ENCODE peak calls at places on chromosomes 16 and 17, in five cellular contexts. R is ovary, B is AG04450, S is fibroblast of the aortic adventitia, O is body of pancreas. Z is an unnamed sample.

GRCh38 chr16:27382187-27382855 is 19.7 kb upstream of the IL21R start:
- DNase-seq in R (no peak), B (no peak), S (no peak), O (no peak), Z (no peak)

GRCh38 chr17:37532751-37533150 is 43.1 kb downstream of the DUSP14 start:
- DNase-seq in R (no peak), B (no peak), S (no peak), O (no peak), Z (no peak)

GRCh38 chr17:58786586-58787295 is 31.1 kb downstream of the PPM1E start:
- DNase-seq in R (no peak), B (peak; percentile 56), S (peak; percentile 98), O (peak; percentile 36), Z (no peak)

GRCh38 chr16:58019866-58020538 is 5.6 kb upstream of the MMP15 start:
- DNase-seq in R (no peak), B (no peak), S (no peak), O (no peak), Z (no peak)

GRCh38 chr17:63550816-63551639 is 751 bp downstream of the DCAF7 start:
- DNase-seq in R (no peak), B (no peak), S (peak; percentile 16), O (no peak), Z (peak; percentile 70)

GRCh38 chr16:80663078-80663477 is 122.3 kb downstream of the DYNLRB2 start:
- DNase-seq in R (no peak), B (no peak), S (no peak), O (no peak), Z (no peak)

GRCh38 chr16:57471209-57471608 is 8.7 kb downstream of the POLR2C start:
- DNase-seq in R (no peak), B (no peak), S (no peak), O (no peak), Z (no peak)

GRCh38 chr17:72795941-72796340 is 296.5 kb downstream of the SLC39A11 start:
- DNase-seq in R (no peak), B (no peak), S (no peak), O (no peak), Z (no peak)

GRCh38 chr17:83178533-83179201 is 99.3 kb downstream of the METRNL start:
- DNase-seq in R (peak; percentile 10), B (no peak), S (no peak), O (peak; percentile 1), Z (peak; percentile 7)

GRCh38 chr17:67751101-67752074 is 33.7 kb downstream of the NOL11 start:
- DNase-seq in R (no peak), B (no peak), S (no peak), O (no peak), Z (no peak)

GRCh38 chr16:79267781-79268180 is 332.8 kb downstream of the MAF start:
- DNase-seq in R (no peak), B (no peak), S (no peak), O (no peak), Z (no peak)

GRCh38 chr17:75181608-75182318 is 996 bp downstream of the SUMO2 start:
- DNase-seq in R (peak; percentile 26), B (no peak), S (no peak), O (peak; percentile 8), Z (peak; percentile 61)

GRCh38 chr16:2190659-2191445 is 5.6 kb downstream of the CASKIN1 start:
- DNase-seq in R (no peak), B (no peak), S (no peak), O (no peak), Z (no peak)

GRCh38 chr16:81629896-81630631 is 149.0 kb upstream of the PLCG2 start:
- DNase-seq in R (no peak), B (no peak), S (no peak), O (no peak), Z (no peak)

GRCh38 chr16:85655216-85656129 is 33.3 kb downstream of the GINS2 start:
- DNase-seq in R (no peak), B (no peak), S (no peak), O (no peak), Z (no peak)

GRCh38 chr17:57406131-57406980 is 150.0 kb downstream of the MSI2 start:
- DNase-seq in R (peak; percentile 45), B (no peak), S (peak; percentile 39), O (no peak), Z (peak; percentile 91)

GRCh38 chr17:34146440-34147043 is 108.5 kb upstream of the CCL2 start:
- DNase-seq in R (no peak), B (no peak), S (no peak), O (peak; percentile 74), Z (peak; percentile 88)

DNA sequence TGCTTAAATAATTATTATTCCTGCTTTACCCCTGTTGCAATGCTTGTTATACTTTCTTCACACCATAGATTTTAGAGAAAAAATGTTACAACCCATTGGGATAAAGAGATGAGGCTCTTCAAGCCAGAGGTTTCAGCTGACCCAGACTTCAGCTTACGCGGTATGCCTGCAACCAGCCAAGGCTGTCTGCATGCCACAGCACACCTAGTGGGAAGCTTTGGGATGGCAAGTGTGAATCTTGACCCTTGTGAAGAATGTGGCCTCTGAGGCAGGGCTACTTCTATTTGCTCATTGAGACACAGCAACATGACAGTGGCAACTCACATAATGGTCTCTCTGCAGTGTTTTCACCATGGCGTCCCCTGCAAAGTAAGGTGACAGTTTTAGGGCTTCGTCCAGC is 193.9 kb upstream of the PIRT start:
- DNase-seq in R (no peak), B (no peak), S (no peak), O (no peak), Z (peak; percentile 11)
- TF ChIP-seq CTCF in R (no peak), B (no peak), S (no peak), O (no peak), Z (peak; percentile 52)

GRCh38 chr17:42766124-42766523 is 5.1 kb downstream of the RAMP2 start:
- DNase-seq in R (no peak), B (no peak), S (no peak), O (no peak), Z (no peak)

GRCh38 chr17:42759982-42760651 is 910 bp upstream of the RAMP2 start:
- DNase-seq in R (no peak), B (no peak), S (no peak), O (no peak), Z (no peak)

GRCh38 chr17:42761638-42762037 is 611 bp downstream of the RAMP2 start:
- DNase-seq in R (no peak), B (no peak), S (no peak), O (no peak), Z (no peak)

GRCh38 chr17:42760652-42761581 is at the start of gene RAMP2:
- DNase-seq in R (peak; percentile 42), B (no peak), S (no peak), O (no peak), Z (peak; percentile 69)
- TF ChIP-seq CTCF in R (no peak), B (no peak), S (no peak), O (no peak), Z (no peak)

DNA sequence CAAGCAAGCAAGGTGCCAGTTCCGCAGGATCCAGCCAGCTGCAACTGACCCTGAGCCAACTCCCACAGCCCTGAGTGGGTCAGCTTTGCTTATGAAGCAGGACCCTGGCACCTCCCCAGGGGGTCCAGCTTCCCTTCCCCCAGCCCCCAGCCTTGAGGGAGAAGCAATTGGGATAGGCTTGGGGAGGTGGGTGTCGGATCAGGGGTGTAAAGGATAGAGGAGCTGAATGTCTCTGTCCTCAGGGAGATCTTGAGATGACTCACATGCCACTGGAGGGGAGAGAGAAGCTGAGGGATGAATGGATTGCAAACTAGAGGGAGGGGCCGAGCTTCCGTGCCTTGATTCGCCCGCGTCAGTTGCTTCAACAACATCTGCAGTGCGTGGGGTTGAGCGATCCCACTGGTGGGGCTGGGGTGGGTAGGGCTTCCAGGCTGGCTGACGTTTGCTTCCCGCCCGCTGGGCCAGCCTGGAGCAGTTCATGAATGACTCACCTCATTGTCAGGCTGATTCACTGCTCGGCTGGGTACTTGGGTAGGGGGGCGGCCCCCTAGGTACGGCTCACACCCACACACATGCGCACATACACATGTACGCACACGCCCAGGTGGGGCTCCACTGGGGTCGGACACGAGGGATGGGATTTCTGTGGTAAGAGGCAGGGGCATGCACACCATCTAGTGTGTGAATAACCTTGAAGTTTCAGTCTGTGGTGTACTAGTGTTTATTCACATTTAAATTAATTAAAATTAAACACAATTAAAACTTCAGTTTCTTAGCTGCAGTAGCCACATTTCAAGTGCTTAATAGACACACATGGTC is 3.6 kb upstream of the HROB start:
- DNase-seq in R (peak; percentile 86), B (peak; percentile 98), S (peak; percentile 98), O (peak; percentile 81), Z (no peak)
- TF ChIP-seq CTCF in R (no peak), B (no peak), S (no peak), O (peak; percentile 16), Z (no peak)

DNA sequence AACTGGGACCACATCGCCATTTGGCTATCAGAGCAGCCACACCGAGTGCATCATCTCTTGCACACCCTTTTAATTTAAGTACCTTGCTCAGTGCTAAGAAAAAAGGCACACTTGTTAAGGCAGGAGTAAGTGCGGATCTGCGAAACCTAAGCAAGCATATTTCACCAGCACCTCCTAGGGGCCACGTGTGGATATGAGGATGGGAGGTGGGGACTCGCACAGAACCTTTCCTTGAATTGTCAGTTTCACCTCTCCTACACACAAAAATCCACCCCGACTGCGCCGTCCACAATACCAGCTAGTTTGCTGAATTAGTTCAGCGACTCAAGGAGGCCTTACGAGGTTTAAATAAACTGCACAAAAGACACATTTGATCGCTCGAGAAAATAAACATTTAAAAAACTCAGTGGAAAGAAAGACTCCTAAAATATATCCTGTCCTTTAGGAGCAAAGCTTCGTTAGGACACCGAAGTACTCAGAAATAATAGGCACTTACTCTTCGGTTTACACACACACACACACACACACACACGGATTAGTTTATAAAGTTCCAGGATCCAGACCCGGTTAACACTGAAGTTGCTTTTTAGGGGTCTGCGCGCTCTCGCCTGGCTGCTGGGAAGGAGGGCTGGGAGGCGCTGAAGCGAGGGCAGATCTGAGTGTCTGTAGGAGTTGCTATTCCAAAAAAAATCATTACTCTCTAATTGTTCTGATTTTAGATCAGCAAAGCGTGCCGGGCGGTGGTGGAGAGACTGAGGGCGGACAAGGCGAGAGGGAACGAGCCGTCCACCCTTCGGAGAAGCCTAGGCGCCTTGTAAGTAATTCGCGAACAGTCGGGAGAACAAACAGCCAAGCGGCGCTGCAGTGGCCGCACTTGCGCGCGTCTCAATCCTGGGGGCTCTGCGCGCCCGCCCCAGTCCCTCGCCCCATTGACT is 1.0 kb upstream of the KCNJ2 start:
- DNase-seq in R (peak; percentile 43), B (peak; percentile 33), S (peak; percentile 70), O (peak; percentile 75), Z (peak; percentile 90)
- TF ChIP-seq CTCF in R (peak; percentile 21), B (peak; percentile 82), S (peak; percentile 73), O (peak; percentile 53), Z (peak; percentile 95)

DNA sequence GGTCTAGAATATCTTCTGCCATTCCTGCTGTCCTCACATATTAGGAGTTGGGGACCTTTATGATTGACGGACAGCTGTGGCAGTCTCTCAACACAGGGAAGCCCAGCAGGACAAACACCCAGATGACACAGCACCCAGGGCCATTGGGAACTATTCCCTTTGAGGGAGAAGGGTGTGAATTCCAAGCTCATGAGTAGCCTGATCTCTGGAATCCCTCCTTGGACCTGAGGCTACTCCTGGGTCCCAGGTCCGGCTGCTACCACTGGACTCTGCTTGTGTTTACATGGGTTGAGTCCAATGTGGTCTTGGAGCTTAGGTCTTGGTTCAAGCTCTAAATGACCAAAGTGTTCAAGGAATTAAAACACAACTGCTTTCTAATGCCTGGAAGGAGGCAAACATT is 78.9 kb downstream of the SLC6A2 start:
- DNase-seq in R (no peak), B (no peak), S (no peak), O (no peak), Z (no peak)
- TF ChIP-seq CTCF in R (no peak), B (no peak), S (no peak), O (no peak), Z (no peak)

GRCh38 chr17:39235555-39236221 is 9.9 kb upstream of the STAC2 start:
- DNase-seq in R (no peak), B (no peak), S (peak; percentile 45), O (peak; percentile 22), Z (peak; percentile 85)
- TF ChIP-seq CTCF in R (peak; percentile 14), B (peak; percentile 69), S (peak; percentile 63), O (peak; percentile 22), Z (peak; percentile 98)

Z was measured in WERI-Rb-1.